ENCODE peak calls at places on chromosomes 12 and 14, in nine cellular contexts. M, N, E, R, U, S, X, G and Y are unnamed samples.
A peak's percentile ranks its signal among the peaks of the same experiment; 100 is the strongest.

GRCh38 chr12:131735863-131736806 is 25.2 kb downstream of the SFSWAP start:
- DNase-seq in X (no peak), E (no peak), G (no peak), U (no peak), N (no peak), S (no peak), R (no peak), M (no peak), Y (no peak)

GRCh38 chr14:65866422-65866821 is 453.9 kb downstream of the FUT8 start:
- DNase-seq in N (no peak), S (no peak), M (no peak), E (no peak), G (no peak), U (no peak), X (no peak), R (no peak), Y (no peak)

GRCh38 chr14:61140872-61141271 is 140.3 kb downstream of the TMEM30B start:
- DNase-seq in U (no peak), S (no peak), X (no peak), M (no peak), R (no peak), E (no peak), G (no peak), N (no peak), Y (no peak)

GRCh38 chr12:75944097-75944904 is 87.3 kb downstream of the PHLDA1 start:
- DNase-seq in M (no peak), U (no peak), S (no peak), E (peak; percentile 86), X (no peak), N (no peak), R (no peak), G (no peak), Y (peak; percentile 41)

GRCh38 chr14:96316087-96316486 is 47.1 kb downstream of the ATG2B start:
- DNase-seq in U (no peak), X (no peak), S (no peak), G (no peak), R (no peak), M (no peak), N (no peak), E (no peak), Y (no peak)

GRCh38 chr14:72201645-72202044 is 269.4 kb downstream of the RGS6 start:
- DNase-seq in G (no peak), U (no peak), E (no peak), X (no peak), S (no peak), R (no peak), N (no peak), M (no peak), Y (no peak)

GRCh38 chr14:76311410-76311758 is 64.6 kb upstream of the ESRRB start:
- DNase-seq in N (no peak), M (no peak), R (no peak), E (no peak), X (no peak), U (no peak), S (peak; percentile 35), G (no peak), Y (no peak)

GRCh38 chr12:16112626-16113560 is 164.6 kb downstream of the SLC15A5 start:
- DNase-seq in N (no peak), S (no peak), U (no peak), M (no peak), X (no peak), R (no peak), E (no peak), G (no peak), Y (no peak)

GRCh38 chr14:95515523-95516517 is 630 bp downstream of the SYNE3 start:
- DNase-seq in S (peak; percentile 90), R (peak; percentile 91), M (no peak), U (peak; percentile 64), G (peak; percentile 90), X (peak; percentile 95), N (no peak), E (peak; percentile 49), Y (peak; percentile 84)

GRCh38 chr12:6725350-6725749 is 1.5 kb downstream of the COPS7A start:
- DNase-seq in U (no peak), R (no peak), M (no peak), G (no peak), E (no peak), N (no peak), S (no peak), X (no peak), Y (no peak)

GRCh38 chr12:6722863-6723262 is 983 bp upstream of the COPS7A start:
- DNase-seq in M (no peak), S (no peak), U (no peak), N (no peak), E (no peak), G (no peak), X (no peak), R (no peak), Y (peak; percentile 71)

GRCh38 chr12:6724409-6724797 is 557 bp downstream of the COPS7A start:
- DNase-seq in U (no peak), G (no peak), R (peak; percentile 62), N (peak; percentile 7), M (no peak), E (no peak), S (no peak), X (no peak), Y (no peak)

GRCh38 chr12:6729186-6729585 is 5.3 kb downstream of the COPS7A start:
- DNase-seq in N (no peak), S (no peak), R (no peak), G (no peak), U (no peak), X (no peak), M (no peak), E (no peak), Y (no peak)

DNA sequence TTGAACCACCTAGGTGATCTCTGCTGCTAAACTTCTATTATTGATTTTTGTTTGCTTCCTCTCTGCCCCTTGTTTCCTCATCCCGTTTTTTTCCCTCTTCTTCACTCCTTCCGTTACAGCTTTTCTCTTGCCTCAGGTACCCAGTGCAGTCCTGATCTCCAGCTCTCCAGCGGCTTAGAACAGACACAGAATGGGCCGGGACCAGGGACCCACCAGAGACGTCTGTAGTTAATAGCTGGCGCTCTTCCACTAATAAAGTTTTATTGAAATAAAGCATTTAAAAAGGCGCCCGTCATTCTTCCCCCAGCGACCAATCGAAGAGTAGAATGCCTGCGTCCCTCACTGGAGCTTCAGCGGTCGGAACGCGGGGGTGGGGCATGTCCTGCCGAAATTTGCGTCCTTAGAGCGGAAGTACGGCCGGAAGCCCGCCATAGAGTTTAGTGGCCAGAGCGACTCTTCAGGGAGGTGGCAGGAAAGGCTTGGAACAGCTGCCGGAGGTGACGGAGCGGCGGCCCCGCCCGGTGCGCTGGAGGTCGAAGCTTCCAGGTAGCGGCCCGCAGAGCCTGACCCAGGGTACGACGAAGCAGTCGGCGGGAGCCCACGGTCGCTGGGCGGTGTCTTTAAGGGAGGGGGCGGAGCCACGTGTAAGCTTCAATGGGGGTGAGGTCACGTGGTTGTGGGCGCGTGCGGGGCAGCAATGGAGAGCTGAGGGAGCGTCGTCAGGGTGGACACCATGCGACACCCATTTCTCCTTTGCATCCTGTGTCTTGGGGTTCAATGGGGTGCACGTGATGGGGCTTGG is at the start of gene COPS7A:
- DNase-seq in X (peak; percentile 97), G (peak; percentile 98), S (peak; percentile 98), U (peak; percentile 98), N (peak; percentile 98), E (peak; percentile 98), M (peak; percentile 94), R (peak; percentile 100), Y (peak; percentile 99)
- TF ChIP-seq POLR2A in X (peak; percentile 92), G (peak; percentile 58), S (peak; percentile 39), U (peak; percentile 58), N (peak; percentile 64), E (peak; percentile 35), M (no peak), R (peak; percentile 56), Y (peak; percentile 88)

GRCh38 chr12:49305762-49306161 is 10.8 kb downstream of the PRPH start:
- DNase-seq in N (no peak), E (no peak), M (no peak), X (no peak), U (no peak), R (peak; percentile 35), S (no peak), G (no peak), Y (no peak)
- TF ChIP-seq POLR2A in N (no peak), E (no peak), M (no peak), X (no peak), U (no peak), R (no peak), S (no peak), G (no peak), Y (no peak)

DNA sequence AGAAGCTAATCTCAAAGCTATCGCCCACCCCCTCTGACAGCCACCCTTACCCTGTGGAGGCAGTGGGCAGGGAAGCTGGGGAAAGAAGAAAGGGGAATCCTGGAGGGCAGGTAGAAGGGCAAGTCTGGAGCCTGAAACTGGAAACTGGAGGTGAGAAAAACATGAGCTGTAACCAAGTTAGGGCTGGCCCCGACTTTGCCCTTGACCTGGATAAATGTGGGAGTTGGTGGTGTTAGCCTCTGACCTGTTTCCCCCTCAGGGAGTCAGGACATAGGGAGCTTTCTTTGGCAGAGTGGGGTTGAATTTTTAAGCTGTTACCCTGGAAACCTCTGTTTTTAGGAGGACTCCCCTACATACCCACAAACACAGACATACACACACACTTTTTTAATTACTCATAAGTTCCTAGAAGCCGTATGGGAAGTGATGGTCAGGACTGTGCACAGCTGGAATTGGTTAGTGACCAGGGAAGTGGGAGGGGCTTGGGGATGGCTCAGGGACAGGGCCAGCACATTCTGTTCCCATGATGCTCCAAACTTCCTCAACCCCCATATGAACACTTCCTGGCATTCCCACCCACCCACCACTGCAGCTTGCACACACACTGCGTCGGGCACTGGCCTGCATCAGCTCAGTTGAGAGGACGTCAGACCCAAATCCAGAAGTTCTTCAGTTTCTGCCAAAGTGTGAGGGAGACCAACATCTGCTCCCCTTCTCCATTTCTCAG is 5.0 kb upstream of the MMP19 start:
- DNase-seq in R (peak; percentile 88), E (peak; percentile 94), N (peak; percentile 26), M (peak; percentile 42), S (peak; percentile 96), G (peak; percentile 88), X (no peak), U (peak; percentile 86), Y (no peak)
- TF ChIP-seq POLR2A in R (no peak), E (peak; percentile 78), N (no peak), M (no peak), S (peak; percentile 8), G (peak; percentile 65), X (no peak), U (peak; percentile 47), Y (no peak)

DNA sequence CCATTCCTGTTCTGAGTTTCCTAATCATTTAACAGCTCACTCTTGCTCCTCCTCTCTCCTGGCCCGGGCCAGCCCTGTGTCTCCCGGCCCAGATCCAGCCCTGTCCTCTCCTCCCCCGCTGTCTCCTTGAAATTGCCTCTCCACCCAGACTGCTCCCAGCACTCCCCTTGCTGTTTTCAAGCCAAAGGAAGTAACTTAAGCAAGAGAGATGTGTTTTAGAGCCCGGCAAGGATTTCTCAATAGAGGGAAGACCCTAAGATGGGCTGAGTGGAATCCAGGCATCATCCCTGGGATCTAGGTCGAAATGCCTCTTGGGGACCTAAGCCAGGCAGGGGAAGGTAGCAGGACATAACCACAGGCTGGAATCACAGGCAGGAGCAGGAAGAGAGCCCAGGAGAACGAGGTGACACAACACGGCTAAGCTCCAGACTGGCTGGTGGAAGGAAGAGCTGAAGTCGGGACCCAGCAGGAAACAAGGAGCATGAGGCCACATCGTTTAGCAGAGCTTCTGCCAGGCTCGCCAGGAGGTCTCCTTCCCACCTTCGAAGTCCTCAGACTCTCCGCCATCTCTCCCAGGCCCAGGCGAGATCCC is 2.0 kb upstream of the LRP1-AS start:
- DNase-seq in G (peak; percentile 81), S (peak; percentile 89), X (no peak), R (peak; percentile 78), N (no peak), E (no peak), M (no peak), U (peak; percentile 78), Y (no peak)
- TF ChIP-seq POLR2A in G (no peak), S (no peak), X (no peak), R (no peak), N (no peak), E (no peak), M (no peak), U (no peak), Y (no peak)

GRCh38 chr12:114701553-114701952 is 17.6 kb upstream of the TBX3 start:
- DNase-seq in S (no peak), X (no peak), N (no peak), R (no peak), E (no peak), U (no peak), G (no peak), M (no peak), Y (no peak)
- TF ChIP-seq POLR2A in S (no peak), X (no peak), N (no peak), R (no peak), E (no peak), U (no peak), G (no peak), M (no peak), Y (no peak)